ENCODE peak calls at places on chromosomes 13 and 19, in seven cellular contexts. N is IMR-90, G is breast epithelium, B is left ventricle myocardium inferior, K is RWPE1, V is tibial nerve, E is mesendoderm. O is an unnamed sample.

GRCh38 chr13:111210945-111211469 is 95.9 kb downstream of the ARHGEF7 start:
- DNase-seq in V (no peak), N (no peak), G (no peak), K (no peak), B (no peak), E (peak; percentile 42), O (no peak)

GRCh38 chr13:35514801-35515502 is 38.5 kb upstream of the MAB21L1 start:
- DNase-seq in E (peak; percentile 16), N (no peak), G (no peak), B (no peak), V (no peak), K (no peak), O (no peak)

GRCh38 chr13:45482571-45483173 is 17.9 kb downstream of the COG3 start:
- DNase-seq in V (no peak), G (no peak), B (no peak), K (peak; percentile 78), E (no peak), N (peak; percentile 22), O (no peak)

GRCh38 chr19:41000310-41000737 is 9.2 kb downstream of the CYP2B6 start:
- DNase-seq in V (no peak), K (peak; percentile 24), E (no peak), B (no peak), N (no peak), G (no peak), O (no peak)

GRCh38 chr13:97194473-97194872 is 27.7 kb upstream of the MBNL2 start:
- DNase-seq in G (no peak), V (no peak), K (peak; percentile 28), B (no peak), N (peak; percentile 78), E (peak; percentile 91), O (no peak)

GRCh38 chr13:31223215-31223614 is 23.4 kb downstream of the B3GLCT start:
- DNase-seq in B (no peak), E (no peak), K (no peak), G (no peak), V (no peak), N (no peak), O (no peak)

GRCh38 chr13:47903836-47904235 is 97.2 kb downstream of the SUCLA2 start:
- DNase-seq in N (peak; percentile 77), E (no peak), B (no peak), G (no peak), K (peak; percentile 57), V (no peak), O (no peak)

GRCh38 chr13:25575562-25575961 is 203.8 kb downstream of the ATP8A2 start:
- DNase-seq in E (no peak), G (no peak), B (no peak), V (no peak), K (no peak), N (no peak), O (no peak)

GRCh38 chr13:113547248-113547971 is 37.1 kb upstream of the TFDP1 start:
- DNase-seq in B (no peak), E (no peak), K (no peak), V (no peak), G (peak; percentile 20), N (peak; percentile 39), O (no peak)

GRCh38 chr19:55581145-55581827 is 638 bp upstream of the ZNF579 start:
- DNase-seq in E (peak; percentile 56), G (no peak), N (no peak), B (no peak), V (no peak), K (no peak), O (no peak)

GRCh38 chr19:11378319-11379189 is 4.1 kb downstream of the SWSAP1 start:
- DNase-seq in B (peak; percentile 44), G (no peak), V (no peak), N (peak; percentile 89), E (peak; percentile 75), K (peak; percentile 89), O (peak; percentile 38)

GRCh38 chr19:8585894-8586750 is 8.9 kb upstream of the MYO1F start:
- DNase-seq in B (peak; percentile 42), E (peak; percentile 89), G (no peak), K (peak; percentile 30), V (no peak), N (no peak), O (no peak)

GRCh38 chr13:110509971-110510786 is 51.3 kb downstream of the RAB20 start:
- DNase-seq in G (no peak), V (no peak), N (peak; percentile 30), B (peak; percentile 48), K (no peak), E (peak; percentile 43), O (no peak)

GRCh38 chr13:43085545-43085944 is 62.2 kb downstream of the DNAJC15 start:
- DNase-seq in N (peak; percentile 61), K (peak; percentile 20), E (no peak), G (no peak), B (no peak), V (no peak), O (no peak)

GRCh38 chr13:59447846-59448620 is 715.7 kb downstream of the DIAPH3 start:
- DNase-seq in E (peak; percentile 94), G (no peak), V (no peak), B (no peak), N (peak; percentile 75), K (no peak), O (no peak)

GRCh38 chr13:67619346-67619745 is 389.2 kb upstream of the PCDH9 start:
- DNase-seq in B (no peak), V (no peak), N (peak; percentile 59), G (no peak), E (no peak), K (no peak), O (no peak)

GRCh38 chr19:23415561-23416191 is 20.4 kb upstream of the ZNF91 start:
- DNase-seq in K (peak; percentile 30), B (peak; percentile 46), V (no peak), G (no peak), E (peak; percentile 97), N (no peak), O (no peak)

GRCh38 chr19:41997851-41998229 is 3.8 kb upstream of the ATP1A3 start:
- DNase-seq in V (no peak), G (no peak), B (no peak), E (no peak), N (no peak), K (no peak), O (no peak)

GRCh38 chr19:55620410-55620809 is 4.0 kb downstream of the ZNF784 start:
- DNase-seq in E (no peak), K (no peak), V (no peak), N (peak; percentile 21), G (no peak), B (no peak), O (no peak)

GRCh38 chr19:15532779-15533521 is 24.6 kb downstream of the CYP4F22 start:
- DNase-seq in K (peak; percentile 60), E (no peak), N (no peak), V (no peak), B (no peak), G (no peak), O (no peak)

GRCh38 chr19:55117063-55117635 is 288 bp downstream of the PPP1R12C start:
- DNase-seq in V (no peak), E (no peak), K (no peak), N (no peak), G (no peak), B (no peak), O (peak; percentile 32)

DNA sequence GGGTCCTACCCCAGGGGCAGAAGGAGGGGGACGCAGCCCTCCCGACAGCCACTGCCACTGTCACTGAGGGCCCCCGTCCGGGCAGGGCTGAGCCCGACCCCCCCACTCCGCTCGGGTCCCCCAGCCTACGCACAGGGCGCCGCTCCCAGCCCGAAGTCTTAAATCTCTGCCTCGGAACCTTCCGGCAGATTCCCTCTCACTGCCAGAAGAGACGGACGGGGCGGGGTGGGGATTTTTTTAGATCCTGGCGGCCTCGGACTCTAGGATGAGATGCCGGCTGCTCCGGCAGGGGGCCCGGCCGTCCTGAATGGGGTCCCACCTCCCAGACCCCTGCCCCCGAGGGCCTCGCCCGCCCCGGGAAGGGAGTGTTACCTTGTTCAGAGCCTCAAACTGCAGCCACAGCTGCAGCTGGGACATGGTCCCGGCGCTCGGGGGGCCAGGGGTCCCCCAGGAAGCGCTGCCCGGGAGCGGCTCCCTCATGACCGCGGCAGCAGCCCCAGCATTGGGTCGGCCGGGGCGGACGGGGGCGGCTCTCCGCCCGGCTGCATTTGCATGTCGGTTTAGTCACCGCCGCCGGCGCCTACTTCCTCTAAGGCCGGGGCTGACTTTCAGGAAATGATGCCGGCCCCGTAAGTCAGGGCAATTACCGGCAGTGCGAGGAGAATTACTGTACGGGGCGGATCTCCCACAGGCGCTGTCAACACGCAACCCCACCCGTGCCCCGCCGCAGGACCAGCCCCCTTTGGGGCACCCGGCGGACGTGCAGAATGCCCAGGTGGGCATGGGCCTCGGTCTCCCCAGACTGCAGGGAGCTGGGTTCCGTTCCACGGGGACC is 28.1 kb downstream of the GPX4 start:
- DNase-seq in K (peak; percentile 71), V (peak; percentile 66), G (peak; percentile 85), E (peak; percentile 86), N (peak; percentile 88), B (peak; percentile 86), O (no peak)
- H3K27ac ChIP-seq in K (peak overlapping the region; percentile 93), V (peak overlapping the region; percentile 92), G (peak overlapping the region; percentile 99), E (peak overlapping the region; percentile 85), N (peak overlapping the region; percentile 95), B (peak overlapping the region; percentile 93), O (peak overlapping the region; percentile 74)

GRCh38 chr19:2481466-2481865 is 5.5 kb downstream of the GADD45B start:
- DNase-seq in G (no peak), V (no peak), B (no peak), E (no peak), N (no peak), K (no peak), O (no peak)
- H3K27ac ChIP-seq in G (no peak overlapping the region), V (no peak overlapping the region), B (no peak overlapping the region), E (no peak overlapping the region), N (no peak overlapping the region), K (peak overlapping the region; percentile 45), O (no peak overlapping the region)

GRCh38 chr13:24002206-24002815 is 105.0 kb upstream of the C1QTNF9B start:
- DNase-seq in V (no peak), E (no peak), B (no peak), G (no peak), K (no peak), N (no peak), O (no peak)

GRCh38 chr13:24006520-24007248 is 109.4 kb upstream of the C1QTNF9B start:
- DNase-seq in K (no peak), G (no peak), N (no peak), B (no peak), V (no peak), E (no peak), O (no peak)

GRCh38 chr13:24004971-24005370 is 107.7 kb upstream of the C1QTNF9B start:
- DNase-seq in V (no peak), N (no peak), K (no peak), B (no peak), E (no peak), G (no peak), O (no peak)

GRCh38 chr13:24005711-24006281 is 108.5 kb upstream of the C1QTNF9B start:
- DNase-seq in B (no peak), E (no peak), K (no peak), V (no peak), N (no peak), G (no peak), O (no peak)

DNA sequence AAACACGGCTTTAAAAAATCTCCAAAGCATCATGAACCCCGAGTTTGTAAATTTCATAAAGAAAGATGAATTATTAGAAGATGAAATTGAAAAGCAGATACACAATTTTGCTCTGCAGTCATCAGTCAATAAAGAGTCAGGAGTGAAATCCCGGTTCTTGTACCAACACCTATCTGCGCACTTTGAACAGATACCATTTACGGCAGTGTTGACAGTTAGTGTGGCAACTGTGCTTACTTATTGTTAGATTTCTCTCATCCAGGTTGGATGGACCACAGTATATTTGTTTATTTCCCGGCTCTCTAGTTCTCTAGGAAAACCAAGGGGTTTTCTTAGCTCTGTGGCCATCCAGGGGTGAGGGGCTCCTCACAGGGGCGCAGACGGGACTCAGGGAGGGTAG is 106.8 kb upstream of the C1QTNF9B start:
- DNase-seq in N (no peak), K (no peak), G (no peak), E (no peak), B (no peak), V (no peak), O (no peak)
- H3K27ac ChIP-seq in N (no peak overlapping the region), K (no peak overlapping the region), G (no peak overlapping the region), E (no peak overlapping the region), B (no peak overlapping the region), V (no peak overlapping the region), O (no peak overlapping the region)

GRCh38 chr19:13079542-13079986 is 23.1 kb downstream of the LYL1 start:
- DNase-seq in G (no peak), V (no peak), K (no peak), N (peak; percentile 50), E (no peak), B (no peak), O (no peak)
- H3K27ac ChIP-seq in G (peak overlapping the region; percentile 90), V (peak overlapping the region; percentile 67), K (peak overlapping the region; percentile 69), N (peak overlapping the region; percentile 0), E (no peak overlapping the region), B (peak overlapping the region; percentile 86), O (peak overlapping the region; percentile 94)

O was measured in substantia nigra.